ENCODE peak calls at places on chromosomes 3 and 15, in eight cellular contexts. I, H, R, F, L, X, T and Z are unnamed samples.
A peak's percentile ranks its signal among the peaks of the same experiment; 100 is the strongest.

GRCh38 chr3:172174396-172175253 is 135.2 kb downstream of the FNDC3B start:
- DNase-seq in I (no peak), H (no peak), R (no peak), F (no peak), L (no peak), X (no peak), T (no peak), Z (no peak)

GRCh38 chr3:189369636-189370035 is 197.9 kb downstream of the TPRG1 start:
- DNase-seq in I (no peak), H (no peak), R (no peak), F (no peak), L (no peak), X (no peak), T (no peak), Z (no peak)

GRCh38 chr3:17985658-17986392 is 243.4 kb upstream of the TBC1D5 start:
- DNase-seq in I (no peak), H (no peak), R (no peak), F (no peak), L (no peak), X (no peak), T (no peak), Z (no peak)

GRCh38 chr3:162842817-162843216 is 1346.2 kb downstream of the OTOL1 start:
- DNase-seq in I (no peak), H (no peak), R (no peak), F (no peak), L (no peak), X (no peak), T (no peak), Z (no peak)

GRCh38 chr3:37949866-37950265 is 40.7 kb upstream of the VILL start:
- DNase-seq in I (no peak), H (no peak), R (no peak), F (no peak), L (no peak), X (no peak), T (peak; percentile 41), Z (no peak)

GRCh38 chr3:81242871-81243270 is 518.6 kb downstream of the GBE1 start:
- DNase-seq in I (no peak), H (no peak), R (no peak), F (no peak), L (peak; percentile 21), X (no peak), T (no peak), Z (no peak)

GRCh38 chr15:39230205-39230916 is 350.5 kb upstream of the THBS1 start:
- DNase-seq in I (no peak), H (no peak), R (no peak), F (no peak), L (peak; percentile 53), X (no peak), T (no peak), Z (no peak)

GRCh38 chr3:40333852-40334251 is 24.3 kb downstream of the EIF1B start:
- DNase-seq in I (no peak), H (no peak), R (no peak), F (no peak), L (no peak), X (no peak), T (no peak), Z (no peak)

GRCh38 chr3:136753112-136753939 is 1.1 kb upstream of the STAG1 start:
- DNase-seq in I (no peak), H (peak; percentile 14), R (no peak), F (no peak), L (peak; percentile 16), X (no peak), T (no peak), Z (no peak)

GRCh38 chr3:134211797-134212196 is 38.9 kb downstream of the RYK start:
- DNase-seq in I (no peak), H (peak; percentile 20), R (no peak), F (peak; percentile 32), L (peak; percentile 54), X (no peak), T (no peak), Z (no peak)

GRCh38 chr3:152496286-152496685 is 227.6 kb downstream of the MBNL1 start:
- DNase-seq in I (no peak), H (no peak), R (no peak), F (no peak), L (no peak), X (no peak), T (no peak), Z (no peak)

GRCh38 chr15:31024330-31024729 is 32.9 kb upstream of the MTMR10 start:
- DNase-seq in I (no peak), H (no peak), R (no peak), F (no peak), L (peak; percentile 99), X (no peak), T (no peak), Z (no peak)

GRCh38 chr3:11764931-11765363 is 81.7 kb downstream of the TAMM41 start:
- DNase-seq in I (no peak), H (no peak), R (no peak), F (peak; percentile 72), L (peak; percentile 62), X (no peak), T (no peak), Z (no peak)

GRCh38 chr3:58009026-58009748 is 965 bp downstream of the FLNB start:
- DNase-seq in I (peak; percentile 11), H (peak; percentile 61), R (peak; percentile 10), F (peak; percentile 63), L (no peak), X (no peak), T (peak; percentile 50), Z (no peak)

GRCh38 chr15:81296673-81297072 is 27.3 kb downstream of the STARD5 start:
- DNase-seq in I (peak; percentile 37), H (peak; percentile 89), R (no peak), F (peak; percentile 79), L (no peak), X (peak; percentile 62), T (no peak), Z (no peak)